ENCODE peak calls at places on chromosomes 13 and 19, in seven cellular contexts. One of them, this sample, is unnamed.

GRCh38 chr13:61685683-61686013 is 270.0 kb upstream of the PCDH20 start:
- DNase-seq in CD4-positive, CD25-positive, alpha-beta regulatory T cell: no peak
- DNase-seq in activated CD4-positive, alpha-beta T cell treated with anti-CD3 and anti-CD28 coated beads, Interleukin-2, amount 50 U/mL, for 4 hours: no peak
- DNase-seq in RWPE1: no peak
- DNase-seq in SJSA1: no peak
- DNase-seq in stimulated activated naive B cell treated with anti-CD40 and anti-IgM and Interleukin-4, amounts not matched to agents 10 μg/mL and 1 μg/mL and 100 μg/mL, for 72 hours: no peak
- DNase-seq in stimulated activated CD4-positive, alpha-beta T cell treated with anti-CD3 and anti-CD28 coated beads, Interleukin-1b, Interleukin-23, amount 100 ng/mL, for 1 hour: no peak
- DNase-seq in this sample: peak

GRCh38 chr19:3683405-3683865 is 16.8 kb downstream of the PIP5K1C start:
- DNase-seq in CD4-positive, CD25-positive, alpha-beta regulatory T cell: no peak
- DNase-seq in activated CD4-positive, alpha-beta T cell treated with anti-CD3 and anti-CD28 coated beads, Interleukin-2, amount 50 U/mL, for 4 hours: no peak
- DNase-seq in RWPE1: no peak
- DNase-seq in SJSA1: no peak
- DNase-seq in stimulated activated naive B cell treated with anti-CD40 and anti-IgM and Interleukin-4, amounts not matched to agents 10 μg/mL and 1 μg/mL and 100 μg/mL, for 72 hours: no peak
- DNase-seq in stimulated activated CD4-positive, alpha-beta T cell treated with anti-CD3 and anti-CD28 coated beads, Interleukin-1b, Interleukin-23, amount 100 ng/mL, for 1 hour: no peak
- DNase-seq in this sample: no peak

GRCh38 chr13:112890316-112891131 is 78.5 kb upstream of the MCF2L start:
- DNase-seq in CD4-positive, CD25-positive, alpha-beta regulatory T cell: no peak
- DNase-seq in activated CD4-positive, alpha-beta T cell treated with anti-CD3 and anti-CD28 coated beads, Interleukin-2, amount 50 U/mL, for 4 hours: no peak
- DNase-seq in RWPE1: no peak
- DNase-seq in SJSA1: no peak
- DNase-seq in stimulated activated naive B cell treated with anti-CD40 and anti-IgM and Interleukin-4, amounts not matched to agents 10 μg/mL and 1 μg/mL and 100 μg/mL, for 72 hours: no peak
- DNase-seq in stimulated activated CD4-positive, alpha-beta T cell treated with anti-CD3 and anti-CD28 coated beads, Interleukin-1b, Interleukin-23, amount 100 ng/mL, for 1 hour: no peak
- DNase-seq in this sample: no peak

GRCh38 chr13:25494708-25495411 is 123.1 kb downstream of the ATP8A2 start:
- DNase-seq in CD4-positive, CD25-positive, alpha-beta regulatory T cell: no peak
- DNase-seq in activated CD4-positive, alpha-beta T cell treated with anti-CD3 and anti-CD28 coated beads, Interleukin-2, amount 50 U/mL, for 4 hours: no peak
- DNase-seq in RWPE1: no peak
- DNase-seq in SJSA1: no peak
- DNase-seq in stimulated activated naive B cell treated with anti-CD40 and anti-IgM and Interleukin-4, amounts not matched to agents 10 μg/mL and 1 μg/mL and 100 μg/mL, for 72 hours: no peak
- DNase-seq in stimulated activated CD4-positive, alpha-beta T cell treated with anti-CD3 and anti-CD28 coated beads, Interleukin-1b, Interleukin-23, amount 100 ng/mL, for 1 hour: no peak
- DNase-seq in this sample: no peak

GRCh38 chr19:55590621-55591020 is 8.7 kb downstream of the FIZ1 start:
- DNase-seq in CD4-positive, CD25-positive, alpha-beta regulatory T cell: no peak
- DNase-seq in activated CD4-positive, alpha-beta T cell treated with anti-CD3 and anti-CD28 coated beads, Interleukin-2, amount 50 U/mL, for 4 hours: no peak
- DNase-seq in RWPE1: no peak
- DNase-seq in SJSA1: no peak
- DNase-seq in stimulated activated naive B cell treated with anti-CD40 and anti-IgM and Interleukin-4, amounts not matched to agents 10 μg/mL and 1 μg/mL and 100 μg/mL, for 72 hours: no peak
- DNase-seq in stimulated activated CD4-positive, alpha-beta T cell treated with anti-CD3 and anti-CD28 coated beads, Interleukin-1b, Interleukin-23, amount 100 ng/mL, for 1 hour: no peak
- DNase-seq in this sample: no peak

GRCh38 chr13:107803822-107804495 is 411.4 kb downstream of the LIG4 start:
- DNase-seq in CD4-positive, CD25-positive, alpha-beta regulatory T cell: no peak
- DNase-seq in activated CD4-positive, alpha-beta T cell treated with anti-CD3 and anti-CD28 coated beads, Interleukin-2, amount 50 U/mL, for 4 hours: no peak
- DNase-seq in RWPE1: no peak
- DNase-seq in SJSA1: no peak
- DNase-seq in stimulated activated naive B cell treated with anti-CD40 and anti-IgM and Interleukin-4, amounts not matched to agents 10 μg/mL and 1 μg/mL and 100 μg/mL, for 72 hours: no peak
- DNase-seq in stimulated activated CD4-positive, alpha-beta T cell treated with anti-CD3 and anti-CD28 coated beads, Interleukin-1b, Interleukin-23, amount 100 ng/mL, for 1 hour: no peak
- DNase-seq in this sample: no peak

GRCh38 chr13:76878043-76878442 is 8.2 kb downstream of the KCTD12 start:
- DNase-seq in CD4-positive, CD25-positive, alpha-beta regulatory T cell: no peak
- DNase-seq in activated CD4-positive, alpha-beta T cell treated with anti-CD3 and anti-CD28 coated beads, Interleukin-2, amount 50 U/mL, for 4 hours: no peak
- DNase-seq in RWPE1: no peak
- DNase-seq in SJSA1: no peak
- DNase-seq in stimulated activated naive B cell treated with anti-CD40 and anti-IgM and Interleukin-4, amounts not matched to agents 10 μg/mL and 1 μg/mL and 100 μg/mL, for 72 hours: no peak
- DNase-seq in stimulated activated CD4-positive, alpha-beta T cell treated with anti-CD3 and anti-CD28 coated beads, Interleukin-1b, Interleukin-23, amount 100 ng/mL, for 1 hour: no peak
- DNase-seq in this sample: no peak

GRCh38 chr13:95181586-95181985 is 119.7 kb downstream of the ABCC4 start:
- DNase-seq in CD4-positive, CD25-positive, alpha-beta regulatory T cell: no peak
- DNase-seq in activated CD4-positive, alpha-beta T cell treated with anti-CD3 and anti-CD28 coated beads, Interleukin-2, amount 50 U/mL, for 4 hours: no peak
- DNase-seq in RWPE1: no peak
- DNase-seq in SJSA1: no peak
- DNase-seq in stimulated activated naive B cell treated with anti-CD40 and anti-IgM and Interleukin-4, amounts not matched to agents 10 μg/mL and 1 μg/mL and 100 μg/mL, for 72 hours: no peak
- DNase-seq in stimulated activated CD4-positive, alpha-beta T cell treated with anti-CD3 and anti-CD28 coated beads, Interleukin-1b, Interleukin-23, amount 100 ng/mL, for 1 hour: no peak
- DNase-seq in this sample: no peak

GRCh38 chr13:50320297-50320862 is 305.1 kb downstream of the KCNRG start:
- DNase-seq in CD4-positive, CD25-positive, alpha-beta regulatory T cell: no peak
- DNase-seq in activated CD4-positive, alpha-beta T cell treated with anti-CD3 and anti-CD28 coated beads, Interleukin-2, amount 50 U/mL, for 4 hours: no peak
- DNase-seq in RWPE1: peak
- DNase-seq in SJSA1: no peak
- DNase-seq in stimulated activated naive B cell treated with anti-CD40 and anti-IgM and Interleukin-4, amounts not matched to agents 10 μg/mL and 1 μg/mL and 100 μg/mL, for 72 hours: no peak
- DNase-seq in stimulated activated CD4-positive, alpha-beta T cell treated with anti-CD3 and anti-CD28 coated beads, Interleukin-1b, Interleukin-23, amount 100 ng/mL, for 1 hour: no peak
- DNase-seq in this sample: no peak

GRCh38 chr19:1512671-1513491 is at the start of gene ADAMTSL5:
- DNase-seq in CD4-positive, CD25-positive, alpha-beta regulatory T cell: peak
- DNase-seq in activated CD4-positive, alpha-beta T cell treated with anti-CD3 and anti-CD28 coated beads, Interleukin-2, amount 50 U/mL, for 4 hours: peak
- DNase-seq in RWPE1: peak
- DNase-seq in SJSA1: peak
- DNase-seq in stimulated activated naive B cell treated with anti-CD40 and anti-IgM and Interleukin-4, amounts not matched to agents 10 μg/mL and 1 μg/mL and 100 μg/mL, for 72 hours: no peak
- DNase-seq in stimulated activated CD4-positive, alpha-beta T cell treated with anti-CD3 and anti-CD28 coated beads, Interleukin-1b, Interleukin-23, amount 100 ng/mL, for 1 hour: peak
- DNase-seq in this sample: no peak

GRCh38 chr19:53540091-53540490 is 2.1 kb downstream of the ZNF331 start:
- DNase-seq in CD4-positive, CD25-positive, alpha-beta regulatory T cell: no peak
- DNase-seq in activated CD4-positive, alpha-beta T cell treated with anti-CD3 and anti-CD28 coated beads, Interleukin-2, amount 50 U/mL, for 4 hours: no peak
- DNase-seq in RWPE1: no peak
- DNase-seq in SJSA1: no peak
- DNase-seq in stimulated activated naive B cell treated with anti-CD40 and anti-IgM and Interleukin-4, amounts not matched to agents 10 μg/mL and 1 μg/mL and 100 μg/mL, for 72 hours: no peak
- DNase-seq in stimulated activated CD4-positive, alpha-beta T cell treated with anti-CD3 and anti-CD28 coated beads, Interleukin-1b, Interleukin-23, amount 100 ng/mL, for 1 hour: no peak
- DNase-seq in this sample: no peak

GRCh38 chr13:73177017-73177416 is 118.2 kb downstream of the KLF5 start:
- DNase-seq in CD4-positive, CD25-positive, alpha-beta regulatory T cell: no peak
- DNase-seq in activated CD4-positive, alpha-beta T cell treated with anti-CD3 and anti-CD28 coated beads, Interleukin-2, amount 50 U/mL, for 4 hours: no peak
- DNase-seq in RWPE1: no peak
- DNase-seq in SJSA1: no peak
- DNase-seq in stimulated activated naive B cell treated with anti-CD40 and anti-IgM and Interleukin-4, amounts not matched to agents 10 μg/mL and 1 μg/mL and 100 μg/mL, for 72 hours: no peak
- DNase-seq in stimulated activated CD4-positive, alpha-beta T cell treated with anti-CD3 and anti-CD28 coated beads, Interleukin-1b, Interleukin-23, amount 100 ng/mL, for 1 hour: no peak
- DNase-seq in this sample: no peak

GRCh38 chr19:40831502-40832430 is 18.5 kb downstream of the CYP2A6 start:
- DNase-seq in CD4-positive, CD25-positive, alpha-beta regulatory T cell: no peak
- DNase-seq in activated CD4-positive, alpha-beta T cell treated with anti-CD3 and anti-CD28 coated beads, Interleukin-2, amount 50 U/mL, for 4 hours: no peak
- DNase-seq in RWPE1: peak
- DNase-seq in SJSA1: peak
- DNase-seq in stimulated activated naive B cell treated with anti-CD40 and anti-IgM and Interleukin-4, amounts not matched to agents 10 μg/mL and 1 μg/mL and 100 μg/mL, for 72 hours: no peak
- DNase-seq in stimulated activated CD4-positive, alpha-beta T cell treated with anti-CD3 and anti-CD28 coated beads, Interleukin-1b, Interleukin-23, amount 100 ng/mL, for 1 hour: no peak
- DNase-seq in this sample: peak

GRCh38 chr13:25973085-25973484 is 78.7 kb downstream of the SHISA2 start:
- DNase-seq in CD4-positive, CD25-positive, alpha-beta regulatory T cell: no peak
- DNase-seq in activated CD4-positive, alpha-beta T cell treated with anti-CD3 and anti-CD28 coated beads, Interleukin-2, amount 50 U/mL, for 4 hours: no peak
- DNase-seq in RWPE1: no peak
- DNase-seq in SJSA1: no peak
- DNase-seq in stimulated activated naive B cell treated with anti-CD40 and anti-IgM and Interleukin-4, amounts not matched to agents 10 μg/mL and 1 μg/mL and 100 μg/mL, for 72 hours: no peak
- DNase-seq in stimulated activated CD4-positive, alpha-beta T cell treated with anti-CD3 and anti-CD28 coated beads, Interleukin-1b, Interleukin-23, amount 100 ng/mL, for 1 hour: no peak
- DNase-seq in this sample: no peak

GRCh38 chr13:38990693-38991092 is at the start of gene STOML3:
- DNase-seq in CD4-positive, CD25-positive, alpha-beta regulatory T cell: no peak
- DNase-seq in activated CD4-positive, alpha-beta T cell treated with anti-CD3 and anti-CD28 coated beads, Interleukin-2, amount 50 U/mL, for 4 hours: no peak
- DNase-seq in RWPE1: no peak
- DNase-seq in SJSA1: no peak
- DNase-seq in stimulated activated naive B cell treated with anti-CD40 and anti-IgM and Interleukin-4, amounts not matched to agents 10 μg/mL and 1 μg/mL and 100 μg/mL, for 72 hours: no peak
- DNase-seq in stimulated activated CD4-positive, alpha-beta T cell treated with anti-CD3 and anti-CD28 coated beads, Interleukin-1b, Interleukin-23, amount 100 ng/mL, for 1 hour: no peak
- DNase-seq in this sample: no peak

GRCh38 chr19:4976412-4977298 is 7.7 kb downstream of the KDM4B start:
- DNase-seq in CD4-positive, CD25-positive, alpha-beta regulatory T cell: no peak
- DNase-seq in activated CD4-positive, alpha-beta T cell treated with anti-CD3 and anti-CD28 coated beads, Interleukin-2, amount 50 U/mL, for 4 hours: no peak
- DNase-seq in RWPE1: peak
- DNase-seq in SJSA1: peak
- DNase-seq in stimulated activated naive B cell treated with anti-CD40 and anti-IgM and Interleukin-4, amounts not matched to agents 10 μg/mL and 1 μg/mL and 100 μg/mL, for 72 hours: no peak
- DNase-seq in stimulated activated CD4-positive, alpha-beta T cell treated with anti-CD3 and anti-CD28 coated beads, Interleukin-1b, Interleukin-23, amount 100 ng/mL, for 1 hour: no peak
- DNase-seq in this sample: peak